ENCODE peak calls at places on chromosomes 7 and 10, in four cellular contexts. X is A549, D is K562, R is endothelial cell of umbilical vein. P is an unnamed sample.

GRCh38 chr10:114472874-114473248 is 68.6 kb upstream of the AFAP1L2 start:
- DNase-seq in X (no peak), R (no peak), D (no peak), P (no peak)

GRCh38 chr10:103711351-103711994 is 143.9 kb downstream of the SH3PXD2A start:
- DNase-seq in R (no peak), D (no peak), X (no peak), P (no peak)

GRCh38 chr7:41028591-41028990 is 674.3 kb downstream of the INHBA start:
- DNase-seq in X (no peak), R (no peak), D (no peak), P (no peak)

GRCh38 chr10:84587789-84588188 is 259.4 kb downstream of the CCSER2 start:
- DNase-seq in R (no peak), D (no peak), X (no peak), P (no peak)

GRCh38 chr10:33352154-33352553 is 17.7 kb upstream of the NRP1 start:
- DNase-seq in D (no peak), X (no peak), R (peak), P (no peak)

GRCh38 chr10:21100190-21100589 is 203.1 kb upstream of the NEBL start:
- DNase-seq in D (no peak), R (no peak), X (no peak), P (no peak)

GRCh38 chr7:34501161-34501560 is 156.9 kb upstream of the NPSR1 start:
- DNase-seq in X (no peak), D (no peak), R (no peak), P (no peak)

GRCh38 chr7:128398016-128398840 is 11.6 kb downstream of the IMPDH1 start:
- DNase-seq in X (peak), D (peak), R (peak), P (peak)

GRCh38 chr7:2760098-2760889 is 72.3 kb downstream of the AMZ1 start:
- DNase-seq in X (peak), D (peak), R (peak), P (peak)

GRCh38 chr10:5940807-5941218 is 36.5 kb downstream of the IL15RA start:
- DNase-seq in D (peak), X (no peak), R (no peak), P (no peak)

GRCh38 chr10:42952358-42952757 is 124.5 kb upstream of the RET start:
- DNase-seq in X (no peak), D (peak), R (no peak), P (peak)

GRCh38 chr10:56547163-56547562 is 186.1 kb upstream of the ZWINT start:
- DNase-seq in X (no peak), D (no peak), R (no peak), P (no peak)

GRCh38 chr7:22001345-22002004 is 55.8 kb upstream of the CDCA7L start:
- DNase-seq in X (peak), R (peak), D (peak), P (peak)

DNA sequence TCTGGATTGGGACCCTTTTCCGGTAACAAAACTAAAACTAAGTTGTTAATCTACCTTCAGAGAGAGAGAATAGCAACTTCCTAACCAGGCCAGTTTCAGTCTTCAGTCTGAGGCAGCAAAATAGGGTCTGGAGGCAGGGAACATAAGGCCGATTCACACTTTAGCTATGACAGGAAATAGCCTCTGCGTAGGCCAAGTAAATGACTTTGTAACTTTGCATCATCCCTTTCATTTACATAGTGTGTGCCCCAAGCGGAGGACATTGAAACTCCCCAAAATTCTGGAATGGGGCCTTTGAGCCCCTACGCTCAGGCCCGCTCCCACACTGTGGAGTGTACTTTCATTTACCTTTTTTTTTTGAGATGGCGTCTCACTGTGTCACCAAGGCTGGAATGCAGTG is 1.7 kb upstream of the UPP1 start:
- DNase-seq in X (no peak), D (no peak), R (peak), P (peak)
- TF ChIP-seq MYC in X (no peak), D (no peak), R (no peak), P (no peak)

DNA sequence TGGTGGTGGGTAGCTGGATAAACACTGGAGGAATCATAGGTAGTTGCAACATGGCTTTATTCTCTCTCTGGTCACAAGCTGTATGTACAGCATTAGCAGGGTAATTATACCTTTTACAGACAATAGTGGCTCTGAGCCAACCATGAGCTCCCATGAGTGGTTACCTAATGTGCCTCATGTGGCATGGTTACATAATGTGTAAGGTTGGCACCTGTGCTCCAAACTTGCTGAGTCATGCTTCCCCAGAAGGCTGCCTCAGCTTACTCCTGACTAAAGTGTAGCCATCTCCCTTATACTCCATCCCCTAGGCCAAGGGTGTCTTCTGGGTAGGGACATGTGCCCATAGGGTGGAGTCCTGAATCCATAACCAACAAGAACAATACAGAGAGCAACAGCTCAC is 345.3 kb upstream of the SEMA3C start:
- DNase-seq in X (peak), R (peak), D (no peak), P (no peak)
- H3K4me3 ChIP-seq in X (no peak), R (no peak), D (no peak), P (no peak)

DNA sequence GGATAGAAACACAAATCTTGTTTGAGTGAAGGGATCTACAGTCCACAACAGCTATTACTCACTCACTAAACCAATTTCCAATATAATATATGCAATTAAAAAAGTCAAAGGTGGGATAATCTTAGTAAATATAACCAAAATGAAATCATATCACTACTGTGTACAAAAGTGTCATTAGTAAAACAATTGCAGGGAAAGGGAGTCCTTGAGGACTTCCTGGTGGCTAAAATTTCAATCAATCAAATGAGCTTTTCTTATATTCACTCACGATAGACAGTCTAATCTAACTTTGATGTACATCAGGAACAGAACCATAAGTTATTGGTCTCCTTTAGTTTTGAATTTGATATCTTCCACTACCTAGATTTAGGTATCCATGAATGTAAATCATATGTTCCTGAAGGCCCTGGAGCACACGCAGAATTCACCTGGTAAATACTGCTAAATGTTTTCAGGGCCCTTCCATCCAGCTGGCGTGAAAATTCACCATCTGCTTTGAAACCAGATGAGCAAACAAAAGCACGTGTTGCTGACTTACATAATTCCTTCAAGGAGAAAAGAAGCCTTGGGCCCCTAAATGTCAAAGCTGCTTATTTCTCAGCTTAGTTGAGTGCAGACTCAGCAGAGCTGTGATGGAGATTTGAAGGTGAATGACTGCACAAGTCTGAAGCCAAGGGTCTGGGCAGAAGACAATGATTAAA is 159.3 kb upstream of the TMEM196 start:
- DNase-seq in R (no peak), X (no peak), D (no peak), P (no peak)
- TF ChIP-seq MAX in R (no peak), X (no peak), D (no peak), P (no peak)

GRCh38 chr10:58435297-58435696 is 50.1 kb downstream of the TFAM start:
- DNase-seq in X (peak), R (peak), D (no peak), P (peak)
- TF ChIP-seq MYC in X (no peak), R (no peak), D (no peak), P (no peak)

DNA sequence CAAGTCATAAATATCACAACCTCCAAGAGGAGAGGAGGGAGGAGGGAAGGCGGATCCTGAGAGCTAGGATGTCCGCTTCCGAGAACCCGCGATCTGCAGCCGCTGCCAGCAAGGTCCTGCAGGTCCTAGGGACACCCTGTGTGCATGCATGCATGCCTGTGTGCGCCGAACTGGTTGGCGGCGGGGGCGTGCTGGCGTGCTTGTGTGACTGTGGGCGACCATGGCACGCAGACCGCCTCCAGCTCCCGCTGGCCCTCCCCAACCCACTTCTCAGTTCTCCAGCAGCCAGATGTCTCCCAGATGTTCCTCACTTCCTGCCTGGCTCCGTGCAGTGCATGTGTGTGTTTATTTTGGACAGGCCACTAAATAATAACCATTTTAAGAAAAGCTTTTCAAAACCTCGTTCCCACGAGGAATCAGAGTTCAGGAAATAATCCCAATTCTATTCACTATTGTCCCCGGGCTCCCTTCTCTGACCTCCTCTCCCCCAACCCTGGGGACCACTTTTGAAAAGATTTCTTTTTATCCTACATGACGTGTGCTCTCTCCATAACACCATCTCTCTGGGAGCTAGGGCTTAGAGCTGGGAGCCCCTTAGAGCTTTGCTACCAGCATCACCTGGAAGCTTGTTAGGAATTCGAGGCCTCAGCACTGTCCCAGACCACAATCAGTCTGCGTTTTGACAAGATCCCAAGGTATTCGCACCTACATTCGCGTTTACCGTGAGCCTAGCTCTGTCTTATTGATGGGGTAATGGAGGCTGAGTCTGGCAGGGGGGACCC is 32.5 kb downstream of the UNC5B start:
- DNase-seq in R (peak), D (no peak), X (no peak), P (no peak)
- H3K4me3 ChIP-seq in R (no peak), D (no peak), X (no peak), P (no peak)

DNA sequence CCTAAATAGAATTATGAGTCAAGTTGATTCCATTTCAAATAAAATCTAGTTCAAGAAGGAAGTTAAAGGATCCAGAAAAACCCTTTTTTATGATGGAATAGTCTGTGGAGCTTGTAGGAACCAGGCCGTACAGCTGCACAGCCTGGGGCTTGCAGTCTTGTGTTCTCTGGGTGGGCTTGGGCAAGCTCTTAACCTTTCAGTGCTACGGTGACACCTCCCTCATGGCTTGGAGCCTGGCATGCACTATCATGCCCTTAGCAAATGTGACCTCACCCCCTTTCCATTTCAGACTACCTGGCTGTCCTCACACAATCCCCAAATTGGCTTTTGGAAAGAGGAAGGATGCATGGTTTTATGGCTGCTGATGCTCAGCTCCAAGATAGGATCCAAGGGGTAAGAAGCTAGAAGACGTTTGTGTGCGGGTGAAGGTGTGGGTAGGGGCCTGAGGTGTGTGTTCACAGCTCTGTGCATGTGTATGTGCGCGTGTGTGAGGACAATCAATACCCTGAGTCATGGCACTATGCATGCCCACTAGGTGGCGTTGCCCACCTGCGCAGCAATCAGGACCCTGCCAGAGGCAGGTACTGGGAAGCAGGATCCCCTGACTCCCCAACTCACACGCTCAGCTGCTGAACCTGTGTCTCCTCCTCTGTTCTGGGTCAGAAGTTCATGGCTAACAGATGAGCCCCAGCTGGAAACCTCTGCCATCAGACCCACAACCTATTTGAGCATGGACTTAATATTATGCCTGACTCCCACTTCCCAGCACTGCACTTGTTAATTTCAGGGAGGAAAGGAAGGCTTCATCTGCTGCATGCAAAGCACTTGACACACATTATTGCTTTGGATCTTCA is 113.4 kb downstream of the PTPN20 start:
- DNase-seq in D (peak), R (peak), X (peak), P (peak)
- TF ChIP-seq MAX in D (no peak), R (no peak), X (no peak), P (peak)